ENCODE peak calls at places on chromosomes 1 and 21, in nine cellular contexts. Q, S, K, H, W, V, B, Y and C are unnamed samples.

GRCh38 chr1:63593303-63593886 is at the start of gene PGM1:
- DNase-seq in H (peak; percentile 66), V (no peak), Y (peak; percentile 70), K (peak; percentile 72), Q (peak; percentile 81), B (peak; percentile 51), W (peak; percentile 71), S (no peak), C (peak; percentile 65)

GRCh38 chr1:20508411-20508771 is 440 bp upstream of the MUL1 start:
- DNase-seq in K (no peak), V (no peak), B (no peak), S (no peak), Q (no peak), H (no peak), Y (no peak), W (no peak), C (no peak)

GRCh38 chr1:236868625-236869467 is 73.8 kb downstream of the MTR start:
- DNase-seq in B (peak; percentile 4), W (peak; percentile 52), K (peak; percentile 39), H (peak; percentile 21), Q (peak; percentile 62), S (peak; percentile 83), V (peak; percentile 82), Y (peak; percentile 52), C (peak; percentile 49)

GRCh38 chr21:15592271-15592860 is 137.4 kb upstream of the USP25 start:
- DNase-seq in V (no peak), Y (peak; percentile 37), B (no peak), K (peak; percentile 19), Q (peak; percentile 8), W (peak; percentile 10), S (peak; percentile 70), H (no peak), C (no peak)

GRCh38 chr1:173481195-173481772 is 4.1 kb downstream of the PRDX6 start:
- DNase-seq in Y (no peak), W (no peak), K (no peak), Q (no peak), H (no peak), S (no peak), V (no peak), B (no peak), C (no peak)

GRCh38 chr1:10065344-10065685 is 32.6 kb downstream of the UBE4B start:
- DNase-seq in W (no peak), H (no peak), B (no peak), Q (no peak), Y (peak; percentile 20), V (no peak), S (peak; percentile 9), K (no peak), C (no peak)

GRCh38 chr1:46810596-46810995 is 11.8 kb downstream of the CYP4B1 start:
- DNase-seq in Q (no peak), K (no peak), W (no peak), Y (no peak), V (no peak), S (no peak), H (no peak), B (no peak), C (no peak)

GRCh38 chr1:214018605-214019268 is 31.0 kb downstream of the PROX1 start:
- DNase-seq in Y (no peak), V (no peak), Q (no peak), S (peak; percentile 40), B (no peak), H (no peak), W (no peak), K (peak; percentile 96), C (no peak)

GRCh38 chr1:90717665-90718410 is 736 bp upstream of the BARHL2 start:
- DNase-seq in B (no peak), Y (no peak), H (no peak), Q (no peak), V (peak; percentile 81), S (peak; percentile 51), W (no peak), K (peak; percentile 91), C (no peak)

GRCh38 chr1:151251656-151252470 is 2.7 kb upstream of the PSMD4 start:
- DNase-seq in B (peak; percentile 31), K (peak; percentile 91), Y (peak; percentile 83), H (peak; percentile 43), V (peak; percentile 69), Q (peak; percentile 80), W (peak; percentile 66), S (peak; percentile 91), C (peak; percentile 68)

GRCh38 chr1:181134543-181135461 is 46.3 kb downstream of the IER5 start:
- DNase-seq in K (peak; percentile 51), Y (peak; percentile 49), S (peak; percentile 81), W (peak; percentile 57), Q (peak; percentile 54), V (no peak), H (no peak), B (no peak), C (peak; percentile 92)

GRCh38 chr1:153598309-153599172 is 14.4 kb downstream of the S100A16 start:
- DNase-seq in K (peak; percentile 18), V (no peak), Q (peak; percentile 91), B (no peak), S (peak; percentile 34), Y (peak; percentile 28), W (peak; percentile 82), H (no peak), C (no peak)

GRCh38 chr1:87404306-87404705 is 75.6 kb downstream of the LMO4 start:
- DNase-seq in S (no peak), Y (no peak), Q (no peak), K (no peak), H (no peak), B (no peak), W (no peak), V (no peak), C (peak; percentile 53)